ENCODE peak calls at places on chromosome 2, in nine cellular contexts. O is AG10803; Z is anterior cingulate cortex; R is stimulated activated CD8-positive, alpha-beta memory T cell treated with anti-CD3 and anti-CD28 coated beads, Interleukin-12 subunit alpha, Interleukin-12 subunit beta, amount 100 ng/mL, for 4 hours; M is HEK293T; F is right cardiac atrium; A is RCC 7860; G is SIG-M5; W is HTR-8/SVneo. L is an unnamed sample.

GRCh38 chr2:23426284-23426905 is 41.4 kb downstream of the KLHL29 start:
- DNase-seq in Z (no peak), O (peak), G (no peak), F (peak), R (no peak), M (no peak), W (no peak), A (no peak), L (no peak)

GRCh38 chr2:233115761-233116160 is 55.6 kb downstream of the INPP5D start:
- DNase-seq in A (no peak), F (no peak), R (no peak), W (no peak), G (no peak), Z (no peak), O (no peak), M (no peak), L (no peak)

GRCh38 chr2:26861610-26862224 is 13.8 kb downstream of the DPYSL5 start:
- DNase-seq in R (no peak), O (no peak), G (no peak), A (no peak), W (no peak), M (no peak), F (no peak), Z (no peak), L (no peak)

GRCh38 chr2:9460441-9461017 is 13.8 kb upstream of the IAH1 start:
- DNase-seq in R (no peak), M (no peak), F (no peak), W (no peak), Z (no peak), G (no peak), A (no peak), O (no peak), L (no peak)

GRCh38 chr2:160062283-160063005 is at the start of gene PLA2R1:
- DNase-seq in R (no peak), M (no peak), G (no peak), Z (no peak), W (peak), O (peak), F (peak), A (peak), L (no peak)

GRCh38 chr2:218138047-218138446 is 12.2 kb downstream of the CXCR2 start:
- DNase-seq in F (no peak), G (no peak), R (no peak), M (no peak), Z (no peak), W (no peak), A (no peak), O (no peak), L (no peak)

GRCh38 chr2:7010376-7010775 is 93.2 kb downstream of the RNF144A start:
- DNase-seq in R (no peak), M (no peak), O (peak), Z (no peak), F (no peak), G (no peak), W (no peak), A (peak), L (no peak)

GRCh38 chr2:233501198-233502076 is 65.1 kb downstream of the USP40 start:
- DNase-seq in W (no peak), Z (no peak), G (no peak), A (peak), F (no peak), O (peak), M (no peak), R (no peak), L (no peak)